ENCODE peak calls at places on chromosomes 4 and X, in six cellular contexts. Y, I, X, Z, A and P are unnamed samples.

GRCh38 chrX:36577006-36577405 is 431.2 kb upstream of the FAM47C start:
- DNase-seq in X (no peak), I (no peak), A (no peak), Y (no peak), Z (no peak), P (no peak)

GRCh38 chrX:48957477-48957826 is at the start of gene OTUD5:
- DNase-seq in X (no peak), Y (no peak), A (no peak), Z (peak; percentile 80), I (peak; percentile 58), P (peak; percentile 71)

GRCh38 chr4:39286263-39286662 is 79.9 kb downstream of the RFC1 start:
- DNase-seq in Y (no peak), Z (no peak), A (no peak), I (no peak), X (no peak), P (no peak)

GRCh38 chr4:101969965-101970364 is 179.4 kb downstream of the BANK1 start:
- DNase-seq in X (no peak), Z (no peak), I (no peak), Y (no peak), A (no peak), P (no peak)

GRCh38 chr4:110154586-110154985 is 43.8 kb downstream of the ELOVL6 start:
- DNase-seq in Z (no peak), X (no peak), Y (no peak), I (no peak), A (no peak), P (no peak)

GRCh38 chr4:54913751-54914526 is 211.5 kb downstream of the KDR start:
- DNase-seq in Y (no peak), Z (no peak), A (no peak), X (no peak), I (no peak), P (no peak)

GRCh38 chr4:139900964-139901376 is 235.4 kb downstream of the MGST2 start:
- DNase-seq in Z (no peak), X (no peak), I (no peak), Y (no peak), A (no peak), P (no peak)

GRCh38 chr4:114078636-114079035 is 99.2 kb upstream of the ARSJ start:
- DNase-seq in I (no peak), X (no peak), Y (no peak), A (no peak), Z (no peak), P (no peak)

GRCh38 chr4:15654556-15655222 is 468 bp downstream of the FBXL5 start:
- DNase-seq in X (peak; percentile 48), A (peak; percentile 81), I (peak; percentile 18), Z (peak; percentile 50), Y (peak; percentile 68), P (peak; percentile 24)

GRCh38 chrX:66717926-66718325 is 79.0 kb upstream of the EDA2R start:
- DNase-seq in X (no peak), I (no peak), A (no peak), Y (no peak), Z (no peak), P (no peak)

GRCh38 chr4:54224960-54225670 is 4.0 kb upstream of the PDGFRA start:
- DNase-seq in Y (no peak), X (no peak), Z (no peak), A (no peak), I (no peak), P (no peak)

GRCh38 chr4:76620723-76621463 is 185.9 kb downstream of the SHROOM3 start:
- DNase-seq in Z (no peak), X (no peak), A (no peak), Y (no peak), I (no peak), P (no peak)

GRCh38 chr4:20684852-20685763 is 15.2 kb upstream of the PACRGL start:
- DNase-seq in X (peak; percentile 52), A (no peak), Y (no peak), I (no peak), Z (no peak), P (no peak)

GRCh38 chr4:37157403-37158167 is 87.0 kb upstream of the NWD2 start:
- DNase-seq in I (no peak), A (no peak), X (no peak), Z (no peak), Y (no peak), P (no peak)

GRCh38 chr4:7027913-7028312 is 15.3 kb upstream of the TADA2B start:
- DNase-seq in A (no peak), Z (no peak), I (no peak), Y (no peak), X (no peak), P (no peak)

GRCh38 chrX:10071451-10072163 is 85.2 kb upstream of the CLCN4 start:
- DNase-seq in A (no peak), I (no peak), Z (no peak), X (peak; percentile 23), Y (no peak), P (no peak)

GRCh38 chrX:153651540-153652079 is 4.6 kb downstream of the DUSP9 start:
- DNase-seq in Y (no peak), X (no peak), I (no peak), A (no peak), Z (no peak), P (no peak)

GRCh38 chr4:5524451-5524850 is 183.9 kb downstream of the EVC2 start:
- DNase-seq in Y (no peak), I (no peak), Z (no peak), X (no peak), A (no peak), P (no peak)

GRCh38 chr4:73520821-73521220 is 39.3 kb downstream of the AFM start:
- DNase-seq in I (no peak), X (peak; percentile 84), Z (no peak), Y (no peak), A (no peak), P (no peak)

GRCh38 chrX:68588653-68589371 is 58.7 kb upstream of the STARD8 start:
- DNase-seq in Y (no peak), I (no peak), A (no peak), X (no peak), Z (no peak), P (no peak)

GRCh38 chrX:136636121-136636520 is 11.8 kb upstream of the CD40LG start:
- DNase-seq in A (no peak), Y (no peak), X (no peak), Z (no peak), I (no peak), P (peak; percentile 2)